ENCODE peak calls at places on chromosomes 2 and 18, in six cellular contexts. N, A, G, W, V and L are unnamed samples.

GRCh38 chr2:48114256-48114655 is 208.0 kb upstream of the FBXO11 start:
- DNase-seq in N (no peak), A (no peak), G (peak), W (peak), V (no peak), L (peak)

GRCh38 chr2:127226520-127227263 is 6.6 kb upstream of the CYP27C1 start:
- DNase-seq in N (no peak), A (no peak), G (peak), W (peak), V (no peak), L (peak)

GRCh38 chr18:28032177-28032576 is 144.8 kb downstream of the CDH2 start:
- DNase-seq in N (no peak), A (no peak), G (no peak), W (no peak), V (no peak), L (no peak)

GRCh38 chr2:216960926-216961325 is 101.1 kb upstream of the TNP1 start:
- DNase-seq in N (no peak), A (no peak), G (no peak), W (no peak), V (no peak), L (no peak)

GRCh38 chr2:208318127-208318526 is 52.1 kb downstream of the PIKFYVE start:
- DNase-seq in N (no peak), A (no peak), G (no peak), W (no peak), V (no peak), L (no peak)

GRCh38 chr18:34084635-34085034 is 140.1 kb downstream of the NOL4 start:
- DNase-seq in N (no peak), A (no peak), G (no peak), W (no peak), V (no peak), L (no peak)

GRCh38 chr2:235613671-235614070 is 119.8 kb downstream of the AGAP1 start:
- DNase-seq in N (peak), A (no peak), G (no peak), W (no peak), V (no peak), L (no peak)

GRCh38 chr2:237092920-237093781 is 7.5 kb downstream of the COPS8 start:
- DNase-seq in N (no peak), A (no peak), G (peak), W (no peak), V (no peak), L (peak)

GRCh38 chr2:224412064-224412921 is 10.4 kb upstream of the FAM124B start:
- DNase-seq in N (no peak), A (no peak), G (peak), W (peak), V (no peak), L (peak)

GRCh38 chr2:1868683-1869141 is 124.4 kb upstream of the PXDN start:
- DNase-seq in N (no peak), A (no peak), G (no peak), W (no peak), V (no peak), L (no peak)

GRCh38 chr2:17479875-17480274 is 38.4 kb downstream of the RAD51AP2 start:
- DNase-seq in N (no peak), A (no peak), G (peak), W (no peak), V (no peak), L (peak)

GRCh38 chr2:234997389-234997788 is 45.6 kb downstream of the SH3BP4 start:
- DNase-seq in N (no peak), A (no peak), G (no peak), W (no peak), V (no peak), L (no peak)

GRCh38 chr18:55918449-55918848 is 330.5 kb upstream of the TCF4 start:
- DNase-seq in N (no peak), A (no peak), G (peak), W (no peak), V (no peak), L (peak)

GRCh38 chr2:176114120-176114929 is 2.3 kb upstream of the HOXD10 start:
- DNase-seq in N (no peak), A (no peak), G (no peak), W (no peak), V (no peak), L (no peak)

GRCh38 chr2:173386441-173387044 is 31.9 kb downstream of the CDCA7 start:
- DNase-seq in N (no peak), A (no peak), G (no peak), W (no peak), V (no peak), L (no peak)

GRCh38 chr2:36672199-36672598 is 24.3 kb upstream of the VIT start:
- DNase-seq in N (no peak), A (no peak), G (peak), W (no peak), V (no peak), L (peak)

GRCh38 chr2:85175369-85176299 is 42.4 kb downstream of the TCF7L1 start:
- DNase-seq in N (no peak), A (no peak), G (peak), W (no peak), V (no peak), L (peak)

GRCh38 chr2:227642691-227643090 is 23.9 kb upstream of the SCYGR5 start:
- DNase-seq in N (no peak), A (no peak), G (no peak), W (no peak), V (no peak), L (no peak)

GRCh38 chr18:32549248-32549842 is 78.7 kb upstream of the GAREM1 start:
- DNase-seq in N (peak), A (no peak), G (peak), W (no peak), V (peak), L (peak)

GRCh38 chr2:216519154-216519762 is 20.6 kb downstream of the RPL37A start:
- DNase-seq in N (no peak), A (no peak), G (peak), W (no peak), V (peak), L (peak)

GRCh38 chr18:63872586-63872985 is 14.9 kb upstream of the SERPINB2 start:
- DNase-seq in N (no peak), A (no peak), G (no peak), W (no peak), V (no peak), L (no peak)

GRCh38 chr2:240143801-240144648 is 3.6 kb upstream of the OTOS start:
- DNase-seq in N (peak), A (no peak), G (peak), W (no peak), V (peak), L (peak)
- TF ChIP-seq CTCF in N (peak), A (peak), G (peak), W (peak), V (peak), L (peak)

DNA sequence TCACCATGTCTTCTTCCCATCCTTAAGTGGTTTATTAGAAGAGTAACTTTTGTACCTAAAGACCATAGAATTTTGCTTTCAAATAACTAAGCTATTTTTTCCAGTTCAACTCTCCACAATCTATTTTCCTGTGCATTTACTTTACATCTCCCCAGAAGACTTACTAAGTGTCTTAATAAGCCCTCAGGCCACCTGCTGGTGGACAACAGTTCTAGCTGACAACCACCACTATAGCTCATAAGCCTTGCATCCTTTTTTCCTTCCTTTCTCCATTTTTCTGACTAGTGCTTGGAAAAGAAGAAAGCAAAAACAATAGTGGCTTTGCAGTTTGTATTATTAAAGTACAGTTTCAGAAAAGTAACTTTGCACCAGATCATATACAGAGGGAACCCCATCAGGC is 149.5 kb upstream of the TMEM200C start:
- DNase-seq in N (no peak), A (no peak), G (peak), W (no peak), V (no peak), L (no peak)
- TF ChIP-seq CTCF in N (no peak), A (no peak), G (peak), W (peak), V (no peak), L (no peak)

GRCh38 chr2:6352906-6353515 is 512.7 kb downstream of the CMPK2 start:
- DNase-seq in N (no peak), A (no peak), G (peak), W (no peak), V (peak), L (peak)
- TF ChIP-seq CTCF in N (peak), A (no peak), G (peak), W (peak), V (peak), L (peak)

GRCh38 chr2:148279216-148279615 is 258.3 kb downstream of the MBD5 start:
- DNase-seq in N (no peak), A (no peak), G (no peak), W (no peak), V (no peak), L (peak)

GRCh38 chr2:148282201-148282600 is 261.3 kb downstream of the MBD5 start:
- DNase-seq in N (no peak), A (no peak), G (peak), W (peak), V (no peak), L (peak)
- TF ChIP-seq CTCF in N (no peak), A (no peak), G (no peak), W (no peak), V (no peak), L (no peak)

GRCh38 chr2:112493858-112494648 is 12.1 kb downstream of the TTL start:
- DNase-seq in N (peak), A (no peak), G (peak), W (peak), V (no peak), L (peak)

GRCh38 chr2:112491946-112492345 is 10.0 kb downstream of the TTL start:
- DNase-seq in N (no peak), A (no peak), G (no peak), W (no peak), V (no peak), L (no peak)

GRCh38 chr2:112494839-112495238 is 12.9 kb downstream of the TTL start:
- DNase-seq in N (no peak), A (no peak), G (no peak), W (no peak), V (no peak), L (no peak)

GRCh38 chr2:112488201-112488600 is 6.2 kb downstream of the TTL start:
- DNase-seq in N (no peak), A (no peak), G (no peak), W (no peak), V (no peak), L (no peak)

GRCh38 chr2:112493048-112493447 is 11.1 kb downstream of the TTL start:
- DNase-seq in N (no peak), A (no peak), G (peak), W (no peak), V (no peak), L (peak)
- TF ChIP-seq CTCF in N (no peak), A (no peak), G (peak), W (peak), V (no peak), L (no peak)

GRCh38 chr2:177717831-177718618 is 325.5 kb downstream of the AGPS start:
- DNase-seq in N (no peak), A (no peak), G (no peak), W (no peak), V (no peak), L (no peak)
- TF ChIP-seq CTCF in N (peak), A (no peak), G (no peak), W (peak), V (peak), L (no peak)

DNA sequence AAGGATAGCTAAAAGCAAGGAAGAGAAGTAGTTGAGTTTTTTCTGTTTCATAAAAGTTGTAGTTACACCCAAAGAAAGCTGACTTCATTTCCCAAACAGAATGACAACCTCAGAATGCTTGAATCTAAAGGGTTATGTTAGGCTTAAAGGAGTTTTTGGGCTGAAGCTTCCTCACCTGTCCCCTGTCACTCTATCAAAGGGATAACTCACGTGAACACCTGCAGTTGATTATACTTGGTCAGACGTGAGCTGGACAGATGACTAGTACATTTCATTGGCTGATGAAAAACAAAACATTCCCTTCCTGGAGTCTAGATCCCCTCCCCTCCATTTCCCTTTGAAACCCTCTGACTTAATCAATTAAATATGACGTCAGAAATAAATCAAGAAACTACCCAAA is 158.8 kb downstream of the ANTXR1 start:
- DNase-seq in N (no peak), A (no peak), G (no peak), W (no peak), V (no peak), L (no peak)
- TF ChIP-seq CTCF in N (no peak), A (no peak), G (no peak), W (no peak), V (no peak), L (no peak)

DNA sequence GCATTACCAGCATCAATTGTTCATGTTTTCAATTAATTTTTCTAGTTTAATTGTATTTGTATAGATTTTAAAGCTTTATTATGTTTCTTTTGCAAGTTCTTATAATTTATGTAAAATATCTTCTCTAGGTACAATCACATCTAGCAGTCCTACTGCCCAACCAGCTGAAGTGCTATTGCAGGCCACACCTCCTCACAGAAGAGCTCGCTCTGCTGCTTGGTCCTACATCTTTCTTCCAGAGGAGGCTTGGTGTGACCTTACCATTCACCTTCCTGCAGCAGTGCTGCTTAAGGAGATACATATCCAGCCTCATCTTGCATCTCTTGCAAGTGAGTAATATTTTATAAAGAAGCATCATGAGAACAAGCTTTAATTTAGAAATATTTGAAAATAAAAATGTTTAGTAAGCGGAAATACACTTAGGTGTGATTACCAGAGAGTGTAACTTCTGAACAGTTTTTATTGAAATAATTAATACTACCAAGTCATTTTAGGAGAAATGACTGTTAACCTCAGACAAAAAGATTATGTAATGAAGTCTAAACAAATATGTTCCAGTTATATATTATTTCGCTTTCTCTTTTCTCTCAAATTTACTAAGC is 122.9 kb upstream of the TTC27 start:
- DNase-seq in N (no peak), A (no peak), G (no peak), W (no peak), V (no peak), L (no peak)
- TF ChIP-seq CTCF in N (no peak), A (no peak), G (no peak), W (no peak), V (no peak), L (no peak)

GRCh38 chr2:187442378-187442777 is 5.7 kb downstream of the CALCRL start:
- DNase-seq in N (no peak), A (no peak), G (no peak), W (no peak), V (no peak), L (no peak)
- TF ChIP-seq CTCF in N (no peak), A (no peak), G (peak), W (peak), V (peak), L (no peak)